ENCODE peak calls at places on chromosomes 11 and 22, in four cellular contexts. One of them, this sample, is unnamed.
A peak's percentile ranks its signal among the peaks of the same experiment; 100 is the strongest.

GRCh38 chr22:42676059-42676607 is 26.9 kb upstream of the CYB5R3 start:
- DNase-seq in T follicular helper cell: no peak
- DNase-seq in SW480: no peak
- DNase-seq in frontal cortex: no peak
- DNase-seq in this sample: no peak

GRCh38 chr22:37999640-38000272 is 15.4 kb upstream of the SOX10 start:
- DNase-seq in T follicular helper cell: no peak
- DNase-seq in frontal cortex: peak; percentile 66
- DNase-seq in SW480: peak; percentile 78
- DNase-seq in this sample: peak; percentile 89

GRCh38 chr22:19463008-19463407 is 15.5 kb upstream of the C22orf39 start:
- DNase-seq in frontal cortex: no peak
- DNase-seq in SW480: no peak
- DNase-seq in T follicular helper cell: no peak
- DNase-seq in this sample: no peak

GRCh38 chr11:65280646-65281045 is 18.9 kb downstream of the POLA2 start:
- DNase-seq in SW480: no peak
- DNase-seq in T follicular helper cell: no peak
- DNase-seq in frontal cortex: no peak
- DNase-seq in this sample: no peak

GRCh38 chr11:89177691-89178231 is at the start of gene TYR:
- DNase-seq in T follicular helper cell: no peak
- DNase-seq in frontal cortex: no peak
- DNase-seq in SW480: no peak
- DNase-seq in this sample: no peak

GRCh38 chr22:46036558-46037408 is 59.8 kb upstream of the WNT7B start:
- DNase-seq in frontal cortex: no peak
- DNase-seq in T follicular helper cell: peak; percentile 46
- DNase-seq in SW480: peak; percentile 52
- DNase-seq in this sample: no peak

GRCh38 chr11:57459112-57460016 is 964 bp upstream of the RTN4RL2 start:
- DNase-seq in SW480: peak; percentile 45
- DNase-seq in frontal cortex: peak; percentile 25
- DNase-seq in T follicular helper cell: no peak
- DNase-seq in this sample: no peak

GRCh38 chr11:45089845-45090499 is 56.5 kb upstream of the PRDM11 start:
- DNase-seq in SW480: no peak
- DNase-seq in T follicular helper cell: no peak
- DNase-seq in frontal cortex: no peak
- DNase-seq in this sample: no peak

GRCh38 chr11:76770642-76771445 is 12.3 kb upstream of the TSKU start:
- DNase-seq in T follicular helper cell: no peak
- DNase-seq in SW480: peak; percentile 54
- DNase-seq in frontal cortex: no peak
- DNase-seq in this sample: no peak

GRCh38 chr11:44484211-44484610 is 81.3 kb upstream of the CD82 start:
- DNase-seq in SW480: peak; percentile 46
- DNase-seq in T follicular helper cell: no peak
- DNase-seq in frontal cortex: no peak
- DNase-seq in this sample: no peak

GRCh38 chr22:19812910-19813309 is 41.8 kb downstream of the GNB1L start:
- DNase-seq in frontal cortex: no peak
- DNase-seq in T follicular helper cell: no peak
- DNase-seq in SW480: no peak
- DNase-seq in this sample: no peak

GRCh38 chr11:89443366-89444303 is 47.5 kb downstream of the NOX4 start:
- DNase-seq in frontal cortex: no peak
- DNase-seq in T follicular helper cell: no peak
- DNase-seq in SW480: no peak
- DNase-seq in this sample: no peak

GRCh38 chr11:112023104-112023503 is 2.1 kb upstream of the DLAT start:
- DNase-seq in T follicular helper cell: no peak
- DNase-seq in frontal cortex: no peak
- DNase-seq in SW480: no peak
- DNase-seq in this sample: no peak

GRCh38 chr11:110162216-110162615 is 69.0 kb downstream of the ZC3H12C start:
- DNase-seq in T follicular helper cell: no peak
- DNase-seq in frontal cortex: no peak
- DNase-seq in SW480: no peak
- DNase-seq in this sample: no peak

GRCh38 chr11:64526795-64527194 is 64.2 kb upstream of the SLC22A12 start:
- DNase-seq in SW480: no peak
- DNase-seq in frontal cortex: no peak
- DNase-seq in T follicular helper cell: no peak
- DNase-seq in this sample: no peak

GRCh38 chr22:26550498-26551033 is 38.3 kb upstream of the TFIP11 start:
- DNase-seq in T follicular helper cell: no peak
- DNase-seq in frontal cortex: peak; percentile 51
- DNase-seq in SW480: peak; percentile 28
- DNase-seq in this sample: no peak

This sample was measured in C1 segment of cervical spinal cord.